ENCODE peak calls at places on chromosomes 6 and 20, in ten cellular contexts. A, F, H, I, E, J, T, B, Q and W are unnamed samples.

GRCh38 chr6:90230547-90231240 is 65.9 kb downstream of the BACH2 start:
- DNase-seq in A (no peak), E (no peak), B (no peak), T (no peak), H (peak; percentile 29), Q (no peak), I (no peak), F (no peak), J (no peak), W (no peak)

GRCh38 chr20:17888044-17888443 is 80.5 kb downstream of the SNX5 start:
- DNase-seq in B (no peak), A (no peak), T (peak; percentile 26), Q (no peak), H (no peak), I (no peak), J (no peak), F (no peak), E (no peak), W (no peak)

GRCh38 chr20:11901127-11901526 is 16.6 kb upstream of the BTBD3 start:
- DNase-seq in H (no peak), B (peak; percentile 47), F (no peak), E (no peak), Q (peak; percentile 84), T (peak; percentile 87), I (no peak), A (peak; percentile 77), J (no peak), W (no peak)

GRCh38 chr6:127582777-127583462 is 5.9 kb downstream of the C6orf58 start:
- DNase-seq in J (no peak), B (peak; percentile 26), E (peak; percentile 23), A (peak; percentile 42), I (no peak), T (peak; percentile 79), Q (peak; percentile 75), H (no peak), F (no peak), W (no peak)

GRCh38 chr20:44079291-44079690 is 107.7 kb downstream of the JPH2 start:
- DNase-seq in T (peak; percentile 29), J (no peak), A (no peak), E (no peak), B (no peak), Q (peak; percentile 52), F (no peak), I (no peak), H (no peak), W (no peak)

GRCh38 chr20:50690979-50691584 is at the start of gene RIPOR3:
- DNase-seq in E (peak; percentile 28), B (no peak), J (no peak), I (no peak), F (peak; percentile 21), H (peak; percentile 40), A (no peak), Q (no peak), T (peak; percentile 60), W (no peak)

GRCh38 chr6:132643547-132643946 is 15.4 kb downstream of the TAAR1 start:
- DNase-seq in A (no peak), B (no peak), T (no peak), Q (no peak), I (no peak), H (no peak), E (no peak), J (no peak), F (no peak), W (no peak)

GRCh38 chr20:38270869-38271608 is 10.5 kb upstream of the KIAA1755 start:
- DNase-seq in Q (peak; percentile 97), A (peak; percentile 97), B (peak; percentile 92), E (no peak), J (no peak), F (no peak), I (peak; percentile 83), H (no peak), T (peak; percentile 95), W (no peak)

GRCh38 chr6:106283476-106283875 is 42.1 kb downstream of the ATG5 start:
- DNase-seq in Q (no peak), H (no peak), B (no peak), I (no peak), A (no peak), T (no peak), J (no peak), F (no peak), E (no peak), W (no peak)

GRCh38 chr6:2476376-2476775 is 231.0 kb upstream of the GMDS start:
- DNase-seq in B (no peak), E (no peak), Q (peak; percentile 32), I (no peak), A (no peak), H (no peak), J (no peak), F (no peak), T (peak; percentile 66), W (no peak)

GRCh38 chr6:104921896-104922295 is 35.0 kb upstream of the LIN28B start:
- DNase-seq in E (no peak), F (no peak), T (no peak), Q (no peak), B (no peak), A (no peak), I (no peak), H (peak; percentile 78), J (no peak), W (no peak)

GRCh38 chr20:20399705-20400104 is 31.8 kb downstream of the INSM1 start:
- DNase-seq in H (no peak), Q (no peak), F (no peak), E (no peak), B (no peak), J (no peak), A (no peak), T (no peak), I (no peak), W (no peak)

GRCh38 chr20:23795526-23795925 is 31.0 kb downstream of the CST2 start:
- DNase-seq in H (no peak), A (no peak), F (no peak), T (no peak), I (no peak), Q (no peak), B (no peak), E (no peak), J (no peak), W (no peak)

GRCh38 chr20:25058797-25059486 is 1.0 kb upstream of the ACSS1 start:
- DNase-seq in E (peak; percentile 68), J (no peak), I (peak; percentile 75), T (peak; percentile 30), A (no peak), H (no peak), Q (no peak), B (no peak), F (no peak), W (peak; percentile 26)

GRCh38 chr6:30544666-30545272 is 11.5 kb downstream of the GNL1 start:
- DNase-seq in T (peak; percentile 88), Q (peak; percentile 57), A (peak; percentile 45), J (peak; percentile 59), F (no peak), H (peak; percentile 70), I (no peak), E (peak; percentile 76), B (no peak), W (no peak)